ENCODE peak calls at places on chromosomes 11 and 22, in seven cellular contexts. Q is GM12891; I is activated CD4-positive, alpha-beta T cell treated with anti-CD3 and anti-CD28 coated beads for 1 hour; N is ELR; X is stimulated activated naive CD4-positive, alpha-beta T cell treated with Interleukin-2 at 50 U/mL for 16 hours; M is stimulated activated CD4-positive, alpha-beta T cell treated with anti-CD3 and anti-CD28 coated beads, Interleukin-2, amount 100 ng/mL, for 48 hours; P is activated T-helper 1 cell treated with Interleukin-2 at 50 U/mL for 16 hours. L is an unnamed sample.

GRCh38 chr11:35214181-35214770 is 75.3 kb downstream of the CD44 start:
- DNase-seq in Q (no peak), I (no peak), N (peak; percentile 71), X (no peak), M (no peak), P (no peak), L (no peak)

GRCh38 chr22:41367039-41367679 is 14.6 kb upstream of the TEF start:
- DNase-seq in Q (no peak), I (no peak), N (peak; percentile 81), X (no peak), M (no peak), P (no peak), L (peak; percentile 16)

GRCh38 chr11:104352036-104352435 is 188.1 kb upstream of the PDGFD start:
- DNase-seq in Q (no peak), I (no peak), N (no peak), X (no peak), M (no peak), P (no peak), L (no peak)

GRCh38 chr22:27680636-27681035 is 120.9 kb downstream of the MN1 start:
- DNase-seq in Q (no peak), I (no peak), N (no peak), X (no peak), M (no peak), P (no peak), L (no peak)

GRCh38 chr22:38462960-38463784 is 4.7 kb upstream of the KDELR3 start:
- DNase-seq in Q (no peak), I (no peak), N (no peak), X (no peak), M (no peak), P (no peak), L (peak; percentile 60)

GRCh38 chr22:45922256-45922655 is 54.7 kb downstream of the WNT7B start:
- DNase-seq in Q (no peak), I (no peak), N (no peak), X (no peak), M (no peak), P (no peak), L (no peak)

GRCh38 chr22:29060251-29060650 is 1.4 kb downstream of the C22orf31 start:
- DNase-seq in Q (no peak), I (no peak), N (no peak), X (no peak), M (no peak), P (no peak), L (no peak)

GRCh38 chr22:24601217-24602104 is 1.5 kb upstream of the GGT1 start:
- DNase-seq in Q (no peak), I (no peak), N (no peak), X (no peak), M (no peak), P (no peak), L (no peak)

GRCh38 chr22:45777046-45777851 is 105.6 kb downstream of the ATXN10 start:
- DNase-seq in Q (no peak), I (no peak), N (peak; percentile 33), X (no peak), M (no peak), P (no peak), L (no peak)

GRCh38 chr11:42319926-42320325 is 860.5 kb upstream of the LRRC4C start:
- DNase-seq in Q (no peak), I (no peak), N (no peak), X (no peak), M (no peak), P (no peak), L (no peak)

GRCh38 chr22:47663615-47664605 is 901.5 kb downstream of the TBC1D22A start:
- DNase-seq in Q (no peak), I (no peak), N (no peak), X (no peak), M (no peak), P (no peak), L (no peak)

GRCh38 chr11:120527111-120527748 is 15.7 kb downstream of the GRIK4 start:
- DNase-seq in Q (no peak), I (no peak), N (peak; percentile 40), X (no peak), M (no peak), P (no peak), L (peak; percentile 29)

GRCh38 chr11:33478111-33478573 is 221.0 kb downstream of the HIPK3 start:
- DNase-seq in Q (no peak), I (no peak), N (no peak), X (no peak), M (no peak), P (no peak), L (no peak)

GRCh38 chr11:103112364-103112763 is 3.1 kb downstream of the DYNC2H1 start:
- DNase-seq in Q (no peak), I (no peak), N (no peak), X (no peak), M (no peak), P (no peak), L (no peak)

GRCh38 chr22:38108561-38109319 is 1.7 kb downstream of the BAIAP2L2 start:
- DNase-seq in Q (no peak), I (no peak), N (no peak), X (no peak), M (no peak), P (no peak), L (no peak)

GRCh38 chr11:64294665-64295289 is 3.7 kb downstream of the KCNK4 start:
- DNase-seq in Q (no peak), I (no peak), N (no peak), X (no peak), M (no peak), P (no peak), L (no peak)

GRCh38 chr11:63887600-63887999 is 29.4 kb downstream of the RCOR2 start:
- DNase-seq in Q (no peak), I (no peak), N (no peak), X (no peak), M (no peak), P (no peak), L (no peak)

GRCh38 chr22:49966716-49967332 is 6.3 kb downstream of the PIM3 start:
- DNase-seq in Q (no peak), I (peak; percentile 24), N (no peak), X (no peak), M (no peak), P (no peak), L (peak; percentile 8)

GRCh38 chr11:131481317-131481716 is 110.9 kb downstream of the NTM start:
- DNase-seq in Q (no peak), I (no peak), N (no peak), X (no peak), M (no peak), P (no peak), L (no peak)

GRCh38 chr11:108881136-108881535 is 216.3 kb downstream of the DDX10 start:
- DNase-seq in Q (no peak), I (no peak), N (no peak), X (no peak), M (no peak), P (no peak), L (no peak)

GRCh38 chr11:2294340-2295290 is 7.1 kb downstream of the C11orf21 start:
- DNase-seq in Q (no peak), I (peak; percentile 4), N (no peak), X (no peak), M (no peak), P (no peak), L (no peak)

GRCh38 chr22:33057363-33057995 is 702 bp downstream of the SYN3 start:
- DNase-seq in Q (no peak), I (no peak), N (no peak), X (no peak), M (no peak), P (no peak), L (no peak)

GRCh38 chr22:43726296-43726695 is 85.8 kb downstream of the EFCAB6 start:
- DNase-seq in Q (no peak), I (no peak), N (no peak), X (no peak), M (no peak), P (no peak), L (no peak)

GRCh38 chr22:35708453-35708852 is 9.2 kb upstream of the APOL5 start:
- DNase-seq in Q (no peak), I (no peak), N (no peak), X (no peak), M (no peak), P (no peak), L (no peak)

GRCh38 chr11:114291381-114291780 is 4.8 kb upstream of the NNMT start:
- DNase-seq in Q (no peak), I (no peak), N (peak; percentile 57), X (no peak), M (no peak), P (no peak), L (no peak)

GRCh38 chr11:976431-977160 is 50.9 kb downstream of the AP2A2 start:
- DNase-seq in Q (no peak), I (no peak), N (no peak), X (no peak), M (no peak), P (no peak), L (no peak)

GRCh38 chr11:109752212-109752825 is 330.3 kb downstream of the C11orf87 start:
- DNase-seq in Q (no peak), I (no peak), N (no peak), X (no peak), M (no peak), P (no peak), L (no peak)

GRCh38 chr11:85822814-85823213 is 11.9 kb upstream of the SYTL2 start:
- DNase-seq in Q (no peak), I (no peak), N (peak; percentile 69), X (no peak), M (no peak), P (no peak), L (no peak)

GRCh38 chr11:60951909-60952741 is at the start of gene SLC15A3:
- DNase-seq in Q (peak; percentile 74), I (no peak), N (peak; percentile 55), X (no peak), M (peak; percentile 8), P (no peak), L (no peak)

GRCh38 chr22:19868773-19869471 is 14.2 kb upstream of the GNB1L start:
- DNase-seq in Q (no peak), I (peak; percentile 7), N (no peak), X (no peak), M (no peak), P (no peak), L (no peak)